ENCODE peak calls at places on chromosomes 11 and 22, in ten cellular contexts. One of them, this sample, is unnamed.
A peak's percentile ranks its signal among the peaks of the same experiment; 100 is the strongest.

GRCh38 chr22:36192601-36193000 is 9.0 kb downstream of the APOL4 start:
- DNase-seq in OCI-LY7: no peak
- DNase-seq in type B pancreatic cell: no peak
- DNase-seq in neural progenitor cell: no peak
- DNase-seq in right lobe of liver: no peak
- DNase-seq in AG09319: no peak
- DNase-seq in brain microvascular endothelial cell: no peak
- DNase-seq in GM12878: no peak
- DNase-seq in cardiac fibroblast: peak; percentile 35
- DNase-seq in Peyer's patch: no peak
- DNase-seq in this sample: no peak

GRCh38 chr22:34055525-34056200 is 135.4 kb upstream of the LARGE1 start:
- DNase-seq in neural progenitor cell: peak; percentile 72
- DNase-seq in type B pancreatic cell: no peak
- DNase-seq in OCI-LY7: peak; percentile 57
- DNase-seq in AG09319: no peak
- DNase-seq in right lobe of liver: no peak
- DNase-seq in cardiac fibroblast: peak; percentile 3
- DNase-seq in brain microvascular endothelial cell: no peak
- DNase-seq in GM12878: no peak
- DNase-seq in Peyer's patch: no peak
- DNase-seq in this sample: no peak

GRCh38 chr11:67015048-67015447 is 7.9 kb upstream of the SYT12 start:
- DNase-seq in cardiac fibroblast: no peak
- DNase-seq in neural progenitor cell: no peak
- DNase-seq in AG09319: no peak
- DNase-seq in GM12878: no peak
- DNase-seq in Peyer's patch: no peak
- DNase-seq in right lobe of liver: no peak
- DNase-seq in brain microvascular endothelial cell: no peak
- DNase-seq in OCI-LY7: no peak
- DNase-seq in type B pancreatic cell: no peak
- DNase-seq in this sample: no peak

GRCh38 chr11:110430267-110431211 is 791 bp downstream of the FDX1 start:
- DNase-seq in brain microvascular endothelial cell: no peak
- DNase-seq in right lobe of liver: peak; percentile 87
- DNase-seq in type B pancreatic cell: no peak
- DNase-seq in GM12878: peak; percentile 8
- DNase-seq in cardiac fibroblast: peak; percentile 62
- DNase-seq in Peyer's patch: peak; percentile 82
- DNase-seq in OCI-LY7: peak; percentile 45
- DNase-seq in AG09319: no peak
- DNase-seq in neural progenitor cell: peak; percentile 12
- DNase-seq in this sample: no peak

GRCh38 chr11:77269484-77270123 is 31.9 kb downstream of the GDPD4 start:
- DNase-seq in GM12878: no peak
- DNase-seq in cardiac fibroblast: peak; percentile 65
- DNase-seq in AG09319: no peak
- DNase-seq in Peyer's patch: no peak
- DNase-seq in type B pancreatic cell: no peak
- DNase-seq in OCI-LY7: no peak
- DNase-seq in brain microvascular endothelial cell: peak; percentile 29
- DNase-seq in neural progenitor cell: no peak
- DNase-seq in right lobe of liver: no peak
- DNase-seq in this sample: no peak

GRCh38 chr11:134390706-134391105 is 21.3 kb downstream of the B3GAT1 start:
- DNase-seq in GM12878: no peak
- DNase-seq in OCI-LY7: no peak
- DNase-seq in Peyer's patch: no peak
- DNase-seq in brain microvascular endothelial cell: no peak
- DNase-seq in cardiac fibroblast: no peak
- DNase-seq in type B pancreatic cell: no peak
- DNase-seq in AG09319: no peak
- DNase-seq in right lobe of liver: no peak
- DNase-seq in neural progenitor cell: no peak
- DNase-seq in this sample: no peak

GRCh38 chr11:71341596-71341995 is 89.2 kb upstream of the SHANK2 start:
- DNase-seq in neural progenitor cell: no peak
- DNase-seq in OCI-LY7: no peak
- DNase-seq in type B pancreatic cell: no peak
- DNase-seq in right lobe of liver: no peak
- DNase-seq in Peyer's patch: no peak
- DNase-seq in brain microvascular endothelial cell: no peak
- DNase-seq in GM12878: no peak
- DNase-seq in AG09319: no peak
- DNase-seq in cardiac fibroblast: no peak
- DNase-seq in this sample: no peak

GRCh38 chr11:78168539-78169477 is 19.6 kb downstream of the KCTD21 start:
- DNase-seq in cardiac fibroblast: peak; percentile 97
- DNase-seq in neural progenitor cell: no peak
- DNase-seq in OCI-LY7: no peak
- DNase-seq in Peyer's patch: peak; percentile 63
- DNase-seq in GM12878: no peak
- DNase-seq in brain microvascular endothelial cell: peak; percentile 96
- DNase-seq in right lobe of liver: peak; percentile 90
- DNase-seq in type B pancreatic cell: no peak
- DNase-seq in AG09319: peak; percentile 87
- DNase-seq in this sample: no peak

GRCh38 chr11:61126266-61126665 is 24.0 kb downstream of the CD5 start:
- DNase-seq in Peyer's patch: no peak
- DNase-seq in GM12878: no peak
- DNase-seq in OCI-LY7: no peak
- DNase-seq in type B pancreatic cell: no peak
- DNase-seq in brain microvascular endothelial cell: no peak
- DNase-seq in AG09319: no peak
- DNase-seq in cardiac fibroblast: peak; percentile 17
- DNase-seq in neural progenitor cell: peak; percentile 56
- DNase-seq in right lobe of liver: no peak
- DNase-seq in this sample: no peak

GRCh38 chr11:84103096-84103495 is 816.9 kb upstream of the CCDC90B start:
- DNase-seq in right lobe of liver: no peak
- DNase-seq in type B pancreatic cell: no peak
- DNase-seq in AG09319: no peak
- DNase-seq in OCI-LY7: no peak
- DNase-seq in cardiac fibroblast: no peak
- DNase-seq in Peyer's patch: no peak
- DNase-seq in brain microvascular endothelial cell: no peak
- DNase-seq in neural progenitor cell: peak; percentile 87
- DNase-seq in GM12878: no peak
- DNase-seq in this sample: no peak

GRCh38 chr11:62709262-62710000 is 2.0 kb downstream of the GNG3 start:
- DNase-seq in neural progenitor cell: peak; percentile 99
- DNase-seq in cardiac fibroblast: peak; percentile 99
- DNase-seq in GM12878: peak; percentile 91
- DNase-seq in OCI-LY7: peak; percentile 91
- DNase-seq in type B pancreatic cell: peak; percentile 94
- DNase-seq in right lobe of liver: peak; percentile 96
- DNase-seq in AG09319: peak; percentile 92
- DNase-seq in brain microvascular endothelial cell: peak; percentile 96
- DNase-seq in Peyer's patch: peak; percentile 99
- DNase-seq in this sample: peak; percentile 86

GRCh38 chr11:124766156-124766555 is 4.1 kb upstream of the ESAM start:
- DNase-seq in neural progenitor cell: no peak
- DNase-seq in AG09319: no peak
- DNase-seq in GM12878: no peak
- DNase-seq in OCI-LY7: no peak
- DNase-seq in cardiac fibroblast: no peak
- DNase-seq in right lobe of liver: no peak
- DNase-seq in type B pancreatic cell: no peak
- DNase-seq in brain microvascular endothelial cell: no peak
- DNase-seq in Peyer's patch: no peak
- DNase-seq in this sample: no peak

GRCh38 chr11:15189646-15190365 is 75.1 kb downstream of the INSC start:
- DNase-seq in type B pancreatic cell: no peak
- DNase-seq in GM12878: no peak
- DNase-seq in AG09319: no peak
- DNase-seq in cardiac fibroblast: no peak
- DNase-seq in Peyer's patch: no peak
- DNase-seq in OCI-LY7: no peak
- DNase-seq in right lobe of liver: no peak
- DNase-seq in neural progenitor cell: no peak
- DNase-seq in brain microvascular endothelial cell: no peak
- DNase-seq in this sample: no peak

GRCh38 chr11:45885274-45885920 is at the start of gene MAPK8IP1:
- DNase-seq in brain microvascular endothelial cell: no peak
- DNase-seq in right lobe of liver: peak; percentile 76
- DNase-seq in neural progenitor cell: peak; percentile 94
- DNase-seq in type B pancreatic cell: no peak
- DNase-seq in Peyer's patch: peak; percentile 65
- DNase-seq in AG09319: no peak
- DNase-seq in GM12878: no peak
- DNase-seq in OCI-LY7: peak; percentile 59
- DNase-seq in cardiac fibroblast: peak; percentile 25
- DNase-seq in this sample: no peak

GRCh38 chr11:130037881-130038601 is 31.7 kb upstream of the APLP2 start:
- DNase-seq in cardiac fibroblast: peak; percentile 57
- DNase-seq in type B pancreatic cell: no peak
- DNase-seq in brain microvascular endothelial cell: peak; percentile 19
- DNase-seq in GM12878: no peak
- DNase-seq in Peyer's patch: no peak
- DNase-seq in OCI-LY7: peak; percentile 34
- DNase-seq in right lobe of liver: no peak
- DNase-seq in AG09319: no peak
- DNase-seq in neural progenitor cell: peak; percentile 73
- DNase-seq in this sample: no peak

GRCh38 chr22:49517211-49517610 is 310.5 kb downstream of the BRD1 start:
- DNase-seq in GM12878: no peak
- DNase-seq in cardiac fibroblast: no peak
- DNase-seq in type B pancreatic cell: no peak
- DNase-seq in Peyer's patch: no peak
- DNase-seq in AG09319: no peak
- DNase-seq in brain microvascular endothelial cell: no peak
- DNase-seq in neural progenitor cell: no peak
- DNase-seq in right lobe of liver: no peak
- DNase-seq in OCI-LY7: no peak
- DNase-seq in this sample: no peak

GRCh38 chr22:49513358-49513851 is 314.3 kb downstream of the BRD1 start:
- DNase-seq in OCI-LY7: no peak
- DNase-seq in GM12878: no peak
- DNase-seq in cardiac fibroblast: no peak
- DNase-seq in right lobe of liver: no peak
- DNase-seq in type B pancreatic cell: no peak
- DNase-seq in AG09319: no peak
- DNase-seq in Peyer's patch: peak; percentile 1
- DNase-seq in neural progenitor cell: no peak
- DNase-seq in brain microvascular endothelial cell: no peak
- DNase-seq in this sample: no peak

GRCh38 chr22:49514211-49514610 is 313.5 kb downstream of the BRD1 start:
- DNase-seq in Peyer's patch: peak; percentile 33
- DNase-seq in brain microvascular endothelial cell: no peak
- DNase-seq in type B pancreatic cell: no peak
- DNase-seq in OCI-LY7: no peak
- DNase-seq in GM12878: no peak
- DNase-seq in AG09319: no peak
- DNase-seq in neural progenitor cell: no peak
- DNase-seq in cardiac fibroblast: no peak
- DNase-seq in right lobe of liver: no peak
- DNase-seq in this sample: no peak

GRCh38 chr22:49514656-49515055 is 313.0 kb downstream of the BRD1 start:
- DNase-seq in cardiac fibroblast: no peak
- DNase-seq in type B pancreatic cell: no peak
- DNase-seq in Peyer's patch: peak; percentile 26
- DNase-seq in OCI-LY7: no peak
- DNase-seq in GM12878: no peak
- DNase-seq in AG09319: no peak
- DNase-seq in right lobe of liver: no peak
- DNase-seq in brain microvascular endothelial cell: no peak
- DNase-seq in neural progenitor cell: peak; percentile 80
- DNase-seq in this sample: no peak

GRCh38 chr22:49515486-49515885 is 312.2 kb downstream of the BRD1 start:
- DNase-seq in type B pancreatic cell: no peak
- DNase-seq in GM12878: no peak
- DNase-seq in right lobe of liver: no peak
- DNase-seq in Peyer's patch: peak; percentile 15
- DNase-seq in neural progenitor cell: no peak
- DNase-seq in cardiac fibroblast: no peak
- DNase-seq in OCI-LY7: peak; percentile 21
- DNase-seq in brain microvascular endothelial cell: no peak
- DNase-seq in AG09319: no peak
- DNase-seq in this sample: no peak
- TF ChIP-seq CTCF in type B pancreatic cell: peak; percentile 50
- TF ChIP-seq CTCF in GM12878: no peak
- TF ChIP-seq CTCF in right lobe of liver: no peak
- TF ChIP-seq CTCF in Peyer's patch: no peak
- TF ChIP-seq CTCF in neural progenitor cell: peak; percentile 28
- TF ChIP-seq CTCF in cardiac fibroblast: no peak
- TF ChIP-seq CTCF in OCI-LY7: peak; percentile 52
- TF ChIP-seq CTCF in brain microvascular endothelial cell: no peak
- TF ChIP-seq CTCF in AG09319: no peak
- TF ChIP-seq CTCF in this sample: no peak

GRCh38 chr11:68584097-68584496 is 100.2 kb upstream of the GAL start:
- DNase-seq in right lobe of liver: no peak
- DNase-seq in GM12878: no peak
- DNase-seq in AG09319: no peak
- DNase-seq in type B pancreatic cell: no peak
- DNase-seq in Peyer's patch: peak; percentile 69
- DNase-seq in brain microvascular endothelial cell: peak; percentile 29
- DNase-seq in cardiac fibroblast: peak; percentile 46
- DNase-seq in OCI-LY7: peak; percentile 60
- DNase-seq in neural progenitor cell: peak; percentile 82
- DNase-seq in this sample: no peak
- TF ChIP-seq CTCF in right lobe of liver: peak; percentile 58
- TF ChIP-seq CTCF in GM12878: peak; percentile 75
- TF ChIP-seq CTCF in AG09319: peak; percentile 45
- TF ChIP-seq CTCF in type B pancreatic cell: peak; percentile 75
- TF ChIP-seq CTCF in Peyer's patch: peak; percentile 42
- TF ChIP-seq CTCF in brain microvascular endothelial cell: peak; percentile 76
- TF ChIP-seq CTCF in cardiac fibroblast: peak; percentile 75
- TF ChIP-seq CTCF in OCI-LY7: peak; percentile 85
- TF ChIP-seq CTCF in neural progenitor cell: peak; percentile 87
- TF ChIP-seq CTCF in this sample: peak; percentile 57

DNA sequence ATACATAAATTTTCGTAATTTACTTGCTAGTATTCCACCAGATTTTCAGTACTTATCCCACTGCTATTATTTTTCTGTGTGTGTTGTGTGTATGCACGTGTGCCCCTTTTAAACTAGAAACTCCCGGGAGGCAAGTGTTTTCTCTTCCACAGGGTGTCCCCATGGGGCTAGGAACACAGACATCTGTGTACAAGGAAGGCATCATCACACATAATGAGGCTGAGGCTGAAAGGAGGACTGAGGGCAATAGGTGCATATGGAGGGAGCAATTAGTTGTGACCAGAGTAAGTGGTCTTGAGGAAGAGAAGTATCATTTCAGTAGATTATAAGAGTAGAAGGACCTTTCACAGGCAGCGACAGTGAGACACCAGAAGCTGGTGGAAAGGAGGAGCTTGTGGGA is 2.1 kb upstream of the DPAGT1 start:
- DNase-seq in OCI-LY7: no peak
- DNase-seq in brain microvascular endothelial cell: no peak
- DNase-seq in Peyer's patch: no peak
- DNase-seq in right lobe of liver: no peak
- DNase-seq in type B pancreatic cell: no peak
- DNase-seq in neural progenitor cell: no peak
- DNase-seq in cardiac fibroblast: no peak
- DNase-seq in GM12878: no peak
- DNase-seq in AG09319: no peak
- DNase-seq in this sample: no peak
- TF ChIP-seq CTCF in OCI-LY7: peak; percentile 51
- TF ChIP-seq CTCF in brain microvascular endothelial cell: no peak
- TF ChIP-seq CTCF in Peyer's patch: peak; percentile 42
- TF ChIP-seq CTCF in right lobe of liver: peak; percentile 16
- TF ChIP-seq CTCF in type B pancreatic cell: no peak
- TF ChIP-seq CTCF in neural progenitor cell: peak; percentile 7
- TF ChIP-seq CTCF in cardiac fibroblast: no peak
- TF ChIP-seq CTCF in GM12878: no peak
- TF ChIP-seq CTCF in AG09319: no peak
- TF ChIP-seq CTCF in this sample: no peak

GRCh38 chr11:34051349-34052035 is at the start of gene CAPRIN1:
- DNase-seq in GM12878: peak; percentile 65
- DNase-seq in Peyer's patch: peak; percentile 93
- DNase-seq in OCI-LY7: peak; percentile 93
- DNase-seq in cardiac fibroblast: peak; percentile 88
- DNase-seq in AG09319: peak; percentile 67
- DNase-seq in type B pancreatic cell: peak; percentile 93
- DNase-seq in neural progenitor cell: peak; percentile 95
- DNase-seq in right lobe of liver: peak; percentile 93
- DNase-seq in brain microvascular endothelial cell: peak; percentile 67
- DNase-seq in this sample: peak; percentile 61
- TF ChIP-seq CTCF in GM12878: no peak
- TF ChIP-seq CTCF in Peyer's patch: peak; percentile 15
- TF ChIP-seq CTCF in OCI-LY7: no peak
- TF ChIP-seq CTCF in cardiac fibroblast: no peak
- TF ChIP-seq CTCF in AG09319: no peak
- TF ChIP-seq CTCF in type B pancreatic cell: peak; percentile 12
- TF ChIP-seq CTCF in neural progenitor cell: no peak
- TF ChIP-seq CTCF in right lobe of liver: no peak
- TF ChIP-seq CTCF in brain microvascular endothelial cell: no peak
- TF ChIP-seq CTCF in this sample: no peak

This sample was measured in kidney epithelial cell.